ENCODE peak calls at places on chromosomes 3 and 15, in five cellular contexts. Q is lung, M is astrocyte, V is progenitor cell of endocrine pancreas, F is SK-N-SH. T is an unnamed sample.

GRCh38 chr15:86163771-86164170 is 84.1 kb downstream of the AGBL1 start:
- DNase-seq in Q (no peak), V (no peak), M (no peak), F (no peak), T (no peak)

GRCh38 chr3:184337315-184337714 is at the start of gene FAM131A:
- DNase-seq in F (no peak), Q (no peak), M (no peak), V (no peak), T (peak)

GRCh38 chr3:16864610-16865313 is 20.0 kb upstream of the PLCL2 start:
- DNase-seq in V (no peak), F (no peak), Q (no peak), M (peak), T (peak)

GRCh38 chr15:51970132-51970817 is 1.3 kb downstream of the LEO1 start:
- DNase-seq in F (no peak), V (no peak), M (no peak), Q (no peak), T (no peak)

GRCh38 chr15:85582076-85582718 is 201.8 kb downstream of the AKAP13 start:
- DNase-seq in F (no peak), M (peak), Q (no peak), V (no peak), T (no peak)

GRCh38 chr3:39381432-39381831 is 1.7 kb upstream of the SLC25A38 start:
- DNase-seq in Q (no peak), M (no peak), F (no peak), V (no peak), T (no peak)

GRCh38 chr3:12824299-12824698 is 17.1 kb downstream of the RPL32 start:
- DNase-seq in F (no peak), Q (no peak), M (no peak), V (no peak), T (no peak)

GRCh38 chr3:177776656-177777055 is 579.4 kb upstream of the TBL1XR1 start:
- DNase-seq in V (no peak), F (no peak), M (peak), Q (no peak), T (no peak)

GRCh38 chr3:3665546-3665945 is 133.7 kb upstream of the LRRN1 start:
- DNase-seq in F (no peak), V (no peak), Q (no peak), M (peak), T (no peak)

GRCh38 chr3:99747915-99748314 is 69.7 kb upstream of the CMSS1 start:
- DNase-seq in F (no peak), V (no peak), Q (no peak), M (peak), T (peak)

GRCh38 chr3:10992017-10992945 is at the start of gene SLC6A1:
- DNase-seq in M (no peak), V (no peak), Q (no peak), F (peak), T (no peak)

DNA sequence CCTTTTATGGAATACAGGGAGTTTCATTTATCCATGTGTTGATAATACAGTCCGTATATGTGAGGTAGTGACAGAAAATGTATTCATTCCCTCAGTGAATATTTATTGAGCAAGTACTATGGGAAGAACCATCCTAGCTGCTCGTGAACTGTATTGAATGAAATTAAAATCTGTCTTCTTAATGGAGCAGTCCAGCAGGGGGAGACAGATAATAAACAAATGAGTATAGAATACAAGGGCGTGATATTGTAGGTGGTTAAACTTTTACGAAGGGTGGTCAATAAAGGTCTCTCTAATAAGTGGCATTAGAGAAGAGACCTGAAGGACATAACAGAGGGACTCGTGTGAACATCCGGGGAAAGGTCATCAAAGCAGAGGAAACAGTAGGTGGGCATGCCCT is 62.7 kb upstream of the OSTN start:
- DNase-seq in F (peak), M (no peak), Q (no peak), V (no peak), T (peak)
- TF ChIP-seq CTCF in F (peak), M (peak), Q (no peak), V (peak), T (peak)

DNA sequence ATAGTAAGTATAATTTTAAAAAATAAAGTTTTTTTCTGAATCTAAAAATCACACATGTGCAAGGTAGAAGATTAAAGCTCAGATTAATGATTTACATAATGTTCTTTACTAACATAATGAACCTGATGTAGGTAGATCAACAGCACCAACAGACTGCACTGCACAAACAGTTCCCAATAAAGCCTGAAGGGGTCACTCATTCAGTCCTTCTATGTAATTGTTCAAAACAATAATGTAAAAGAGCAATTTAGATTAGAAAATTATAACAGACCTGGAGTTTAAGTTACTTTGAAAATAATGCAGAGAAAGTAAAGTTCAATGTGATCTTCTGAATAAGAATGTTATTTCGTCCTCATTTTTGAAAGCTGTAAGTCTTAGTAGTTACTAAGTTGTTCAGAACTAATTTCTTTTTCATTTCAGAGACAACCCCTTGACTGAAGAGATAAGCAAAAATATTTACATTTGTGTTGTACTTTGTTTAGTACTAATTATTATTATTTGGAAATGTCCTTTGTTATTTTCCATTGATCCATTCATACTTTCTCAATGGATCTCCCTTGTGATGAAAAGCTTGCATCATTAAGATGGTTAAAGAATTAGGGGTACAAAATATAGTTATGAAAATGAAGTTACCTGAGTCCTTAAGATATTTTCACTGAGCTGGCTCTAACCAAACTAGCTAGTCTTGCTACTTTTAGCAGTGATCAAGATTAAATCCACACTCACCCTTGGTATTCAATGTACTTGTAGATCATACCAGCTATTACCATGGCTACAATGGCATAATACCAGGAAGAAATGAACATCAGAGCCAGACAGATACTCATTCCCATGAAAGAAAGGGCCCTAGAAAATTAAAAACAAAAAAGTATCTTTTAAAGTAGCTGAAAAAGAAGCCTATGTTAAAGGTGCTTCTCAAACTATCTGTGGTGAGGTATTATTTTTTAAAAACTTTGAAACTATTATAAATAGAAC is 16.8 kb downstream of the EMC4 start:
- DNase-seq in V (no peak), Q (no peak), M (peak), F (peak), T (peak)
- TF ChIP-seq CTCF in V (peak), Q (peak), M (peak), F (peak), T (peak)

GRCh38 chr15:55990516-55990915 is 2.9 kb downstream of the NEDD4 start:
- DNase-seq in F (no peak), V (no peak), Q (no peak), M (no peak), T (no peak)

GRCh38 chr15:55991841-55992768 is 1.3 kb downstream of the NEDD4 start:
- DNase-seq in Q (no peak), M (peak), F (no peak), V (no peak), T (no peak)

GRCh38 chr15:55990071-55990470 is 3.3 kb downstream of the NEDD4 start:
- DNase-seq in V (no peak), M (no peak), Q (no peak), F (no peak), T (no peak)

GRCh38 chr15:55992769-55993110 is 672 bp downstream of the NEDD4 start:
- DNase-seq in F (no peak), Q (no peak), M (no peak), V (no peak), T (peak)

GRCh38 chr15:55990986-55991385 is 2.4 kb downstream of the NEDD4 start:
- DNase-seq in F (no peak), Q (no peak), M (no peak), V (no peak), T (no peak)
- TF ChIP-seq CTCF in F (peak), Q (no peak), M (no peak), V (no peak), T (no peak)

DNA sequence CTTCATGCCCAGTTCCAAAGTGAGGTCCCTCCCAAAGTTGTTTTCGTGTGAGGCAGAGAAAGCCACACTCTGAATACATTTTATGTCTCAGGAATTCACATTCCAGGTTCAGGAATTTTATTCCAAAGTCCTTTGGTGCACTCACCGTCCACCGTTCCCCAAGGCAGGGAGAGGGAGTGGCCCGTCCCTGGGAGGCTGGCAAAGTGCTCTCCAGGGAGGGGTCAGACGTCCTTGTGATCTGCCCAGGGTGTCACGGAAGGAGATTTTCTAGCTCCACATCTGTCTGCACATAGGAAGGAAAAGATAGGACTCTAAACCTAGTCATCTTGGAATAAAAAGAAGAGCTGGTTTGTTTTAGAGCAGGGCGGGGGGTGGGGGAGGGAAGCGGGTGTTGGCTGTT is 47.9 kb downstream of the KLF13 start:
- DNase-seq in Q (no peak), F (no peak), M (no peak), V (no peak), T (no peak)
- TF ChIP-seq CTCF in Q (no peak), F (no peak), M (no peak), V (no peak), T (no peak)

GRCh38 chr3:40972350-40972749 is 227.0 kb upstream of the CTNNB1 start:
- DNase-seq in Q (no peak), F (no peak), M (no peak), V (no peak), T (no peak)

GRCh38 chr3:40969341-40969740 is 230.0 kb upstream of the CTNNB1 start:
- DNase-seq in M (no peak), F (no peak), Q (no peak), V (no peak), T (no peak)

GRCh38 chr3:40973141-40973540 is 226.2 kb upstream of the CTNNB1 start:
- DNase-seq in Q (no peak), F (no peak), M (no peak), V (no peak), T (no peak)

GRCh38 chr3:40970067-40970466 is 229.2 kb upstream of the CTNNB1 start:
- DNase-seq in F (no peak), M (no peak), Q (no peak), V (no peak), T (no peak)

DNA sequence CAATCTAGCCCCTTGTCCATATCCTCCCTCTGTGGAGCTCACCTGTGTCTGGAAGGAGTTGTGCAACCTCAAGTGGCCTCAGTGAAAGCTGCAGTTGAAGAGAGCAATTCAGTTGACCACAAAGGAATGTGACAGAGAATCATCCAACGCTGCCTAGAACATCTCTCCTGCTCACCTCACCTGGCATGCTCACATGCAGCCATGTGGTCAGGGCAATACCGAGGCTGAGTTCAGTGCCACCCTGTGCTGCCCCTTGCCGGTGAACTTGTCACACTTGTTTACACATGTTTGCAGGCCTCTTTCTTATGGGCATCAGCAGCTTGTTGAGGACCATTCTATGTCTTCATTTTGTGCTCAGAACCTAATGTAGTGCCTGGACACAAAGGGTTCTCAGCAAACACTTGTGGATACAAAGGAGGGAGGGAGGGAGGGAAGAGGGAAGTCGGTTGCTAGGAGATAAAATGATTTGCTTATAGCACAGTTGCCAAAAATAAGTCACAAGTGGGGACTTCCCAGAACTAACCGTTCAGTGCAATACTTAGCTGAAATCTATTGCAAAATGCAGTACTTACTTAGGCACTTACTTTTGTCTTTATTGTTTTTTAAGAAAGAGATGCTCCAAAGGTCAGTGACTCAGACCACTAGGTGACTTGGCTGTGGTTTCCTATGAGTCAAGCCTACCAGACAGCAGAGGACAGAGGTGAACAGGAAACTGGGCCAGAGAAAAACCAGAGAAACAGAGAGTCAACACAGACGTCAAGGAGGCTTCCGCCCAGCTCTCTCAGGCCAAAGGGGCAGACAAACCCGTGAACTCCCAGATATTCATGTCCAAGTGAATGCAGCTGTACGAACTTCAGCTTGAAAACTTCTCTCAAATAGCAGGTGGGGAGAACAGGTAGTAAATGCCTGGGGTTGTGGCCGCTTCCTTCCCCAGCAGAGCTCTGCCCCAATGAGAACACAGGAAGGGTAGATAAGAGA is 227.8 kb upstream of the CTNNB1 start:
- DNase-seq in Q (peak), F (no peak), V (no peak), M (peak), T (peak)
- TF ChIP-seq CTCF in Q (no peak), F (no peak), V (no peak), M (no peak), T (no peak)

DNA sequence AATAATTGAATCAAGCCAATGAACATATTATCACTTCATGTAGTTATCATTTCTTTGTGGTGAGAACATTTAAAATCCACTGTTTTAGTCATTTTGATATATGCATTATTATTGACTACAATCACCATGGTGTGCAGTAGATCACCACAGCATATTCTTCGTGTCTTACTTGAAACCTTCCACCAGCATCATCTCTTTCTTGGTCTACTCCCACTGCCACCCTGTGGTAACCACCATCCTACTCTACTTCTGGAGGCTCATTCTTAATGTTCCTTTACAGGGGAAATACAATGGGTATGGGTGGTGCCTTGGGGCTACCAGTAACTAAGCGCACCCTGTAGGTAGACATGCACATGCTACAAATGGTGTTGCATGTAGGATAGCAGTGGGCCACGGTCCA is 25.4 kb downstream of the PXK start:
- DNase-seq in F (no peak), M (no peak), Q (no peak), V (no peak), T (no peak)
- TF ChIP-seq CTCF in F (no peak), M (no peak), Q (no peak), V (no peak), T (no peak)

DNA sequence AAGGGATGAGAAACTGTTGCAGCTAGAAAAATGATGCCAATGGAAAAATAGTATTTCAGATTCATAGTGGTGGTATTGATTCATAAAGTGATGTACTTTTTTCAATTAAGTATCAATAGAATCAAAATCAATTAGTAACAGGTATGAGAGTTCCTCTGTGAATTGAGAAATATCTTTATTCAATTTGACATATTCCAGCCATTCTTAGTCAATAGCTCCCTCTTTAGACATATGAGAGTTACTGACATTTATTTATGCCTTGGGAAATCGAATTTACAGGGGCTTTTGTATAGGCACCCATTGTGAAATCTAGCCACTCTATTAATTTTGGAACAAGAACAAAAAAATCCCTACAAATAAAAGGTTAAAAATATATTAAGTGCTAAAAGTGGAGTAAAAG is 386.9 kb upstream of the CNTN3 start:
- DNase-seq in M (no peak), V (no peak), Q (no peak), F (peak), T (no peak)
- TF ChIP-seq CTCF in M (no peak), V (peak), Q (no peak), F (peak), T (peak)

DNA sequence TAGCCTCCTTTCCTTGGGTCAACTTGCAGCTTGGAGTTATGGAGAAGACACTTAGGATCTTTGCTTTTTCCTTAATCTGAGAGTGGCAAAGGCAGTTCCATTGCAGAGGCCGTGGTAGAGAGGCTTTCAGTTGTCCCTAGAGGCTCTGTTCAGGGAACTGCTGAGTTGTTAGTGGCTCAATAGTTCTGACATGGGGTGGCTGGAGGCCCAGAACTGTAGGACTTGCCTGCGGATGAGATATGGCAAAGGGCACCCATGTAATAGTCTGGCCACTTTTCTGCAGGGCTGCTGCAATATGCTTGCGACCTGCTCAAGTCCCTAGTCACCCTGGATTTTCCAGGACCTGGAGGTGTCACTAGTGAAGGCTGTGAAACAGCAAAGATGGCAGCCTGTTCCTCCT is 99.9 kb downstream of the CLDN1 start:
- DNase-seq in M (no peak), V (no peak), Q (no peak), F (no peak), T (no peak)
- TF ChIP-seq CTCF in M (no peak), V (no peak), Q (no peak), F (no peak), T (no peak)

GRCh38 chr3:52053307-52054304 is 2.8 kb downstream of the DUSP7 start:
- DNase-seq in F (no peak), Q (no peak), M (no peak), V (no peak), T (peak)
- TF ChIP-seq CTCF in F (peak), Q (no peak), M (no peak), V (no peak), T (no peak)

T was measured in HFFc6.